ENCODE peak calls at places on chromosomes 5 and 9, in nine cellular contexts. One of them, this sample, is unnamed.

GRCh38 chr5:149937610-149938009 is 7.0 kb downstream of the PDE6A start:
- DNase-seq in RWPE1: peak; percentile 70
- DNase-seq in M059J: peak; percentile 80
- DNase-seq in fibroblast of pulmonary artery: no peak
- DNase-seq in AG10803: no peak
- DNase-seq in psoas muscle: no peak
- DNase-seq in T-helper 1 cell: no peak
- DNase-seq in CD8-positive, alpha-beta memory T cell: no peak
- DNase-seq in activated T-helper 2 cell treated with anti-CD3 and anti-CD28 coated beads, Interferon-gamma antibody, Interleukin-2, Interleukin-4, amounts not matched to agents 10 μg/mL and 5 μg/mL and 100 μg/mL, durations not matched to agents 14 hours and 24 hours and 36 hours: no peak
- DNase-seq in this sample: no peak

GRCh38 chr9:126024581-126025230 is 277.5 kb downstream of the PBX3 start:
- DNase-seq in RWPE1: no peak
- DNase-seq in M059J: no peak
- DNase-seq in fibroblast of pulmonary artery: no peak
- DNase-seq in AG10803: no peak
- DNase-seq in psoas muscle: no peak
- DNase-seq in T-helper 1 cell: no peak
- DNase-seq in CD8-positive, alpha-beta memory T cell: no peak
- DNase-seq in activated T-helper 2 cell treated with anti-CD3 and anti-CD28 coated beads, Interferon-gamma antibody, Interleukin-2, Interleukin-4, amounts not matched to agents 10 μg/mL and 5 μg/mL and 100 μg/mL, durations not matched to agents 14 hours and 24 hours and 36 hours: no peak
- DNase-seq in this sample: no peak

GRCh38 chr5:173743641-173744343 is 127.3 kb upstream of the BOD1 start:
- DNase-seq in RWPE1: no peak
- DNase-seq in M059J: no peak
- DNase-seq in fibroblast of pulmonary artery: no peak
- DNase-seq in AG10803: no peak
- DNase-seq in psoas muscle: no peak
- DNase-seq in T-helper 1 cell: no peak
- DNase-seq in CD8-positive, alpha-beta memory T cell: no peak
- DNase-seq in activated T-helper 2 cell treated with anti-CD3 and anti-CD28 coated beads, Interferon-gamma antibody, Interleukin-2, Interleukin-4, amounts not matched to agents 10 μg/mL and 5 μg/mL and 100 μg/mL, durations not matched to agents 14 hours and 24 hours and 36 hours: no peak
- DNase-seq in this sample: no peak

GRCh38 chr9:133396952-133397351 is 20.8 kb downstream of the STKLD1 start:
- DNase-seq in RWPE1: no peak
- DNase-seq in M059J: peak; percentile 54
- DNase-seq in fibroblast of pulmonary artery: peak; percentile 21
- DNase-seq in AG10803: no peak
- DNase-seq in psoas muscle: no peak
- DNase-seq in T-helper 1 cell: no peak
- DNase-seq in CD8-positive, alpha-beta memory T cell: no peak
- DNase-seq in activated T-helper 2 cell treated with anti-CD3 and anti-CD28 coated beads, Interferon-gamma antibody, Interleukin-2, Interleukin-4, amounts not matched to agents 10 μg/mL and 5 μg/mL and 100 μg/mL, durations not matched to agents 14 hours and 24 hours and 36 hours: no peak
- DNase-seq in this sample: no peak

GRCh38 chr5:59133801-59134261 is 551.0 kb downstream of the RAB3C start:
- DNase-seq in RWPE1: peak; percentile 17
- DNase-seq in M059J: peak; percentile 77
- DNase-seq in fibroblast of pulmonary artery: peak; percentile 80
- DNase-seq in AG10803: peak; percentile 91
- DNase-seq in psoas muscle: no peak
- DNase-seq in T-helper 1 cell: no peak
- DNase-seq in CD8-positive, alpha-beta memory T cell: no peak
- DNase-seq in activated T-helper 2 cell treated with anti-CD3 and anti-CD28 coated beads, Interferon-gamma antibody, Interleukin-2, Interleukin-4, amounts not matched to agents 10 μg/mL and 5 μg/mL and 100 μg/mL, durations not matched to agents 14 hours and 24 hours and 36 hours: no peak
- DNase-seq in this sample: no peak

GRCh38 chr5:109865636-109866035 is 175.9 kb downstream of the MAN2A1 start:
- DNase-seq in RWPE1: peak; percentile 15
- DNase-seq in M059J: peak; percentile 98
- DNase-seq in fibroblast of pulmonary artery: peak; percentile 97
- DNase-seq in AG10803: peak; percentile 82
- DNase-seq in psoas muscle: no peak
- DNase-seq in T-helper 1 cell: no peak
- DNase-seq in CD8-positive, alpha-beta memory T cell: no peak
- DNase-seq in activated T-helper 2 cell treated with anti-CD3 and anti-CD28 coated beads, Interferon-gamma antibody, Interleukin-2, Interleukin-4, amounts not matched to agents 10 μg/mL and 5 μg/mL and 100 μg/mL, durations not matched to agents 14 hours and 24 hours and 36 hours: no peak
- DNase-seq in this sample: no peak

GRCh38 chr9:135570456-135570855 is 8.9 kb downstream of the PAEP start:
- DNase-seq in RWPE1: no peak
- DNase-seq in M059J: no peak
- DNase-seq in fibroblast of pulmonary artery: no peak
- DNase-seq in AG10803: no peak
- DNase-seq in psoas muscle: no peak
- DNase-seq in T-helper 1 cell: no peak
- DNase-seq in CD8-positive, alpha-beta memory T cell: no peak
- DNase-seq in activated T-helper 2 cell treated with anti-CD3 and anti-CD28 coated beads, Interferon-gamma antibody, Interleukin-2, Interleukin-4, amounts not matched to agents 10 μg/mL and 5 μg/mL and 100 μg/mL, durations not matched to agents 14 hours and 24 hours and 36 hours: no peak
- DNase-seq in this sample: no peak

GRCh38 chr9:114108016-114108833 is 9.1 kb upstream of the KIF12 start:
- DNase-seq in RWPE1: peak; percentile 94
- DNase-seq in M059J: peak; percentile 70
- DNase-seq in fibroblast of pulmonary artery: peak; percentile 81
- DNase-seq in AG10803: peak; percentile 73
- DNase-seq in psoas muscle: peak; percentile 71
- DNase-seq in T-helper 1 cell: peak; percentile 49
- DNase-seq in CD8-positive, alpha-beta memory T cell: peak; percentile 19
- DNase-seq in activated T-helper 2 cell treated with anti-CD3 and anti-CD28 coated beads, Interferon-gamma antibody, Interleukin-2, Interleukin-4, amounts not matched to agents 10 μg/mL and 5 μg/mL and 100 μg/mL, durations not matched to agents 14 hours and 24 hours and 36 hours: peak; percentile 36
- DNase-seq in this sample: peak; percentile 82

GRCh38 chr9:4167040-4167671 is 132.7 kb downstream of the GLIS3 start:
- DNase-seq in RWPE1: peak; percentile 27
- DNase-seq in M059J: no peak
- DNase-seq in fibroblast of pulmonary artery: peak; percentile 95
- DNase-seq in AG10803: peak; percentile 86
- DNase-seq in psoas muscle: no peak
- DNase-seq in T-helper 1 cell: no peak
- DNase-seq in CD8-positive, alpha-beta memory T cell: no peak
- DNase-seq in activated T-helper 2 cell treated with anti-CD3 and anti-CD28 coated beads, Interferon-gamma antibody, Interleukin-2, Interleukin-4, amounts not matched to agents 10 μg/mL and 5 μg/mL and 100 μg/mL, durations not matched to agents 14 hours and 24 hours and 36 hours: no peak
- DNase-seq in this sample: no peak

GRCh38 chr5:169548315-169548714 is 35.3 kb upstream of the SPDL1 start:
- DNase-seq in RWPE1: peak; percentile 60
- DNase-seq in M059J: peak; percentile 56
- DNase-seq in fibroblast of pulmonary artery: peak; percentile 71
- DNase-seq in AG10803: peak; percentile 72
- DNase-seq in psoas muscle: no peak
- DNase-seq in T-helper 1 cell: no peak
- DNase-seq in CD8-positive, alpha-beta memory T cell: no peak
- DNase-seq in activated T-helper 2 cell treated with anti-CD3 and anti-CD28 coated beads, Interferon-gamma antibody, Interleukin-2, Interleukin-4, amounts not matched to agents 10 μg/mL and 5 μg/mL and 100 μg/mL, durations not matched to agents 14 hours and 24 hours and 36 hours: no peak
- DNase-seq in this sample: no peak

GRCh38 chr5:27325513-27325912 is 287.1 kb upstream of the CDH9 start:
- DNase-seq in RWPE1: no peak
- DNase-seq in M059J: peak; percentile 85
- DNase-seq in fibroblast of pulmonary artery: peak; percentile 2
- DNase-seq in AG10803: no peak
- DNase-seq in psoas muscle: no peak
- DNase-seq in T-helper 1 cell: no peak
- DNase-seq in CD8-positive, alpha-beta memory T cell: no peak
- DNase-seq in activated T-helper 2 cell treated with anti-CD3 and anti-CD28 coated beads, Interferon-gamma antibody, Interleukin-2, Interleukin-4, amounts not matched to agents 10 μg/mL and 5 μg/mL and 100 μg/mL, durations not matched to agents 14 hours and 24 hours and 36 hours: no peak
- DNase-seq in this sample: no peak

GRCh38 chr5:164237531-164237930 is 732.1 kb downstream of the MAT2B start:
- DNase-seq in RWPE1: no peak
- DNase-seq in M059J: no peak
- DNase-seq in fibroblast of pulmonary artery: peak; percentile 17
- DNase-seq in AG10803: no peak
- DNase-seq in psoas muscle: no peak
- DNase-seq in T-helper 1 cell: no peak
- DNase-seq in CD8-positive, alpha-beta memory T cell: no peak
- DNase-seq in activated T-helper 2 cell treated with anti-CD3 and anti-CD28 coated beads, Interferon-gamma antibody, Interleukin-2, Interleukin-4, amounts not matched to agents 10 μg/mL and 5 μg/mL and 100 μg/mL, durations not matched to agents 14 hours and 24 hours and 36 hours: no peak
- DNase-seq in this sample: no peak

GRCh38 chr5:99449786-99450185 is 521.0 kb upstream of the CHD1 start:
- DNase-seq in RWPE1: no peak
- DNase-seq in M059J: peak; percentile 5
- DNase-seq in fibroblast of pulmonary artery: no peak
- DNase-seq in AG10803: no peak
- DNase-seq in psoas muscle: no peak
- DNase-seq in T-helper 1 cell: no peak
- DNase-seq in CD8-positive, alpha-beta memory T cell: no peak
- DNase-seq in activated T-helper 2 cell treated with anti-CD3 and anti-CD28 coated beads, Interferon-gamma antibody, Interleukin-2, Interleukin-4, amounts not matched to agents 10 μg/mL and 5 μg/mL and 100 μg/mL, durations not matched to agents 14 hours and 24 hours and 36 hours: no peak
- DNase-seq in this sample: no peak

GRCh38 chr5:142686210-142686734 is 382 bp upstream of the FGF1 start:
- DNase-seq in RWPE1: peak; percentile 58
- DNase-seq in M059J: peak; percentile 82
- DNase-seq in fibroblast of pulmonary artery: no peak
- DNase-seq in AG10803: peak; percentile 31
- DNase-seq in psoas muscle: no peak
- DNase-seq in T-helper 1 cell: no peak
- DNase-seq in CD8-positive, alpha-beta memory T cell: no peak
- DNase-seq in activated T-helper 2 cell treated with anti-CD3 and anti-CD28 coated beads, Interferon-gamma antibody, Interleukin-2, Interleukin-4, amounts not matched to agents 10 μg/mL and 5 μg/mL and 100 μg/mL, durations not matched to agents 14 hours and 24 hours and 36 hours: no peak
- DNase-seq in this sample: no peak

GRCh38 chr5:179421156-179421895 is 76.1 kb upstream of the ADAMTS2 start:
- DNase-seq in RWPE1: peak; percentile 61
- DNase-seq in M059J: peak; percentile 6
- DNase-seq in fibroblast of pulmonary artery: no peak
- DNase-seq in AG10803: no peak
- DNase-seq in psoas muscle: no peak
- DNase-seq in T-helper 1 cell: no peak
- DNase-seq in CD8-positive, alpha-beta memory T cell: no peak
- DNase-seq in activated T-helper 2 cell treated with anti-CD3 and anti-CD28 coated beads, Interferon-gamma antibody, Interleukin-2, Interleukin-4, amounts not matched to agents 10 μg/mL and 5 μg/mL and 100 μg/mL, durations not matched to agents 14 hours and 24 hours and 36 hours: no peak
- DNase-seq in this sample: no peak

GRCh38 chr9:127783111-127783621 is 2.7 kb upstream of the CDK9 start:
- DNase-seq in RWPE1: no peak
- DNase-seq in M059J: no peak
- DNase-seq in fibroblast of pulmonary artery: no peak
- DNase-seq in AG10803: no peak
- DNase-seq in psoas muscle: peak; percentile 56
- DNase-seq in T-helper 1 cell: peak; percentile 93
- DNase-seq in CD8-positive, alpha-beta memory T cell: peak; percentile 74
- DNase-seq in activated T-helper 2 cell treated with anti-CD3 and anti-CD28 coated beads, Interferon-gamma antibody, Interleukin-2, Interleukin-4, amounts not matched to agents 10 μg/mL and 5 μg/mL and 100 μg/mL, durations not matched to agents 14 hours and 24 hours and 36 hours: peak; percentile 76
- DNase-seq in this sample: peak; percentile 58

GRCh38 chr5:122153230-122153629 is 23.9 kb downstream of the ZNF474 start:
- DNase-seq in RWPE1: peak; percentile 30
- DNase-seq in M059J: peak; percentile 83
- DNase-seq in fibroblast of pulmonary artery: peak; percentile 52
- DNase-seq in AG10803: peak; percentile 95
- DNase-seq in psoas muscle: no peak
- DNase-seq in T-helper 1 cell: no peak
- DNase-seq in CD8-positive, alpha-beta memory T cell: no peak
- DNase-seq in activated T-helper 2 cell treated with anti-CD3 and anti-CD28 coated beads, Interferon-gamma antibody, Interleukin-2, Interleukin-4, amounts not matched to agents 10 μg/mL and 5 μg/mL and 100 μg/mL, durations not matched to agents 14 hours and 24 hours and 36 hours: no peak
- DNase-seq in this sample: no peak

GRCh38 chr9:133227242-133227860 is 18.3 kb upstream of the OBP2B start:
- DNase-seq in RWPE1: no peak
- DNase-seq in M059J: no peak
- DNase-seq in fibroblast of pulmonary artery: no peak
- DNase-seq in AG10803: no peak
- DNase-seq in psoas muscle: no peak
- DNase-seq in T-helper 1 cell: no peak
- DNase-seq in CD8-positive, alpha-beta memory T cell: no peak
- DNase-seq in activated T-helper 2 cell treated with anti-CD3 and anti-CD28 coated beads, Interferon-gamma antibody, Interleukin-2, Interleukin-4, amounts not matched to agents 10 μg/mL and 5 μg/mL and 100 μg/mL, durations not matched to agents 14 hours and 24 hours and 36 hours: no peak
- DNase-seq in this sample: no peak

GRCh38 chr9:137275203-137275936 is 2.2 kb upstream of the TOR4A start:
- DNase-seq in RWPE1: no peak
- DNase-seq in M059J: no peak
- DNase-seq in fibroblast of pulmonary artery: no peak
- DNase-seq in AG10803: no peak
- DNase-seq in psoas muscle: no peak
- DNase-seq in T-helper 1 cell: no peak
- DNase-seq in CD8-positive, alpha-beta memory T cell: no peak
- DNase-seq in activated T-helper 2 cell treated with anti-CD3 and anti-CD28 coated beads, Interferon-gamma antibody, Interleukin-2, Interleukin-4, amounts not matched to agents 10 μg/mL and 5 μg/mL and 100 μg/mL, durations not matched to agents 14 hours and 24 hours and 36 hours: no peak
- DNase-seq in this sample: no peak

GRCh38 chr9:124259273-124260078 is 1.7 kb downstream of the NEK6 start:
- DNase-seq in RWPE1: peak; percentile 93
- DNase-seq in M059J: peak; percentile 94
- DNase-seq in fibroblast of pulmonary artery: peak; percentile 91
- DNase-seq in AG10803: peak; percentile 90
- DNase-seq in psoas muscle: peak; percentile 79
- DNase-seq in T-helper 1 cell: no peak
- DNase-seq in CD8-positive, alpha-beta memory T cell: no peak
- DNase-seq in activated T-helper 2 cell treated with anti-CD3 and anti-CD28 coated beads, Interferon-gamma antibody, Interleukin-2, Interleukin-4, amounts not matched to agents 10 μg/mL and 5 μg/mL and 100 μg/mL, durations not matched to agents 14 hours and 24 hours and 36 hours: no peak
- DNase-seq in this sample: peak; percentile 85

GRCh38 chr9:21317956-21318923 is 13.1 kb upstream of the IFNA5 start:
- DNase-seq in RWPE1: peak; percentile 39
- DNase-seq in M059J: peak; percentile 54
- DNase-seq in fibroblast of pulmonary artery: peak; percentile 67
- DNase-seq in AG10803: peak; percentile 49
- DNase-seq in psoas muscle: no peak
- DNase-seq in T-helper 1 cell: peak; percentile 35
- DNase-seq in CD8-positive, alpha-beta memory T cell: peak; percentile 28
- DNase-seq in activated T-helper 2 cell treated with anti-CD3 and anti-CD28 coated beads, Interferon-gamma antibody, Interleukin-2, Interleukin-4, amounts not matched to agents 10 μg/mL and 5 μg/mL and 100 μg/mL, durations not matched to agents 14 hours and 24 hours and 36 hours: no peak
- DNase-seq in this sample: peak; percentile 28

GRCh38 chr9:37036237-37037136 is 2.4 kb upstream of the PAX5 start:
- DNase-seq in RWPE1: no peak
- DNase-seq in M059J: peak; percentile 63
- DNase-seq in fibroblast of pulmonary artery: peak; percentile 33
- DNase-seq in AG10803: peak; percentile 13
- DNase-seq in psoas muscle: no peak
- DNase-seq in T-helper 1 cell: peak; percentile 48
- DNase-seq in CD8-positive, alpha-beta memory T cell: peak; percentile 45
- DNase-seq in activated T-helper 2 cell treated with anti-CD3 and anti-CD28 coated beads, Interferon-gamma antibody, Interleukin-2, Interleukin-4, amounts not matched to agents 10 μg/mL and 5 μg/mL and 100 μg/mL, durations not matched to agents 14 hours and 24 hours and 36 hours: peak; percentile 40
- DNase-seq in this sample: peak; percentile 46

GRCh38 chr5:173472784-173473278 is 143.6 kb downstream of the BOD1 start:
- DNase-seq in RWPE1: no peak
- DNase-seq in M059J: no peak
- DNase-seq in fibroblast of pulmonary artery: peak; percentile 70
- DNase-seq in AG10803: peak; percentile 91
- DNase-seq in psoas muscle: peak; percentile 37
- DNase-seq in T-helper 1 cell: no peak
- DNase-seq in CD8-positive, alpha-beta memory T cell: no peak
- DNase-seq in activated T-helper 2 cell treated with anti-CD3 and anti-CD28 coated beads, Interferon-gamma antibody, Interleukin-2, Interleukin-4, amounts not matched to agents 10 μg/mL and 5 μg/mL and 100 μg/mL, durations not matched to agents 14 hours and 24 hours and 36 hours: no peak
- DNase-seq in this sample: peak; percentile 48

GRCh38 chr9:114501786-114502682 is 3.2 kb downstream of the WHRN start:
- DNase-seq in RWPE1: peak; percentile 75
- DNase-seq in M059J: peak; percentile 95
- DNase-seq in fibroblast of pulmonary artery: no peak
- DNase-seq in AG10803: peak; percentile 18
- DNase-seq in psoas muscle: no peak
- DNase-seq in T-helper 1 cell: no peak
- DNase-seq in CD8-positive, alpha-beta memory T cell: no peak
- DNase-seq in activated T-helper 2 cell treated with anti-CD3 and anti-CD28 coated beads, Interferon-gamma antibody, Interleukin-2, Interleukin-4, amounts not matched to agents 10 μg/mL and 5 μg/mL and 100 μg/mL, durations not matched to agents 14 hours and 24 hours and 36 hours: no peak
- DNase-seq in this sample: no peak

GRCh38 chr5:101517795-101518194 is 614.7 kb upstream of the ST8SIA4 start:
- DNase-seq in RWPE1: no peak
- DNase-seq in M059J: no peak
- DNase-seq in fibroblast of pulmonary artery: no peak
- DNase-seq in AG10803: no peak
- DNase-seq in psoas muscle: no peak
- DNase-seq in T-helper 1 cell: no peak
- DNase-seq in CD8-positive, alpha-beta memory T cell: no peak
- DNase-seq in activated T-helper 2 cell treated with anti-CD3 and anti-CD28 coated beads, Interferon-gamma antibody, Interleukin-2, Interleukin-4, amounts not matched to agents 10 μg/mL and 5 μg/mL and 100 μg/mL, durations not matched to agents 14 hours and 24 hours and 36 hours: no peak
- DNase-seq in this sample: no peak

GRCh38 chr5:151678146-151678545 is 8.6 kb downstream of the SPARC start:
- DNase-seq in RWPE1: no peak
- DNase-seq in M059J: no peak
- DNase-seq in fibroblast of pulmonary artery: no peak
- DNase-seq in AG10803: peak; percentile 82
- DNase-seq in psoas muscle: no peak
- DNase-seq in T-helper 1 cell: no peak
- DNase-seq in CD8-positive, alpha-beta memory T cell: no peak
- DNase-seq in activated T-helper 2 cell treated with anti-CD3 and anti-CD28 coated beads, Interferon-gamma antibody, Interleukin-2, Interleukin-4, amounts not matched to agents 10 μg/mL and 5 μg/mL and 100 μg/mL, durations not matched to agents 14 hours and 24 hours and 36 hours: no peak
- DNase-seq in this sample: no peak

GRCh38 chr9:115015018-115015635 is 84.7 kb upstream of the TNFSF8 start:
- DNase-seq in RWPE1: peak; percentile 86
- DNase-seq in M059J: peak; percentile 67
- DNase-seq in fibroblast of pulmonary artery: peak; percentile 77
- DNase-seq in AG10803: peak; percentile 69
- DNase-seq in psoas muscle: no peak
- DNase-seq in T-helper 1 cell: no peak
- DNase-seq in CD8-positive, alpha-beta memory T cell: no peak
- DNase-seq in activated T-helper 2 cell treated with anti-CD3 and anti-CD28 coated beads, Interferon-gamma antibody, Interleukin-2, Interleukin-4, amounts not matched to agents 10 μg/mL and 5 μg/mL and 100 μg/mL, durations not matched to agents 14 hours and 24 hours and 36 hours: no peak
- DNase-seq in this sample: no peak

GRCh38 chr9:19229725-19230355 is 653 bp upstream of the DENND4C start:
- DNase-seq in RWPE1: peak; percentile 57
- DNase-seq in M059J: peak; percentile 73
- DNase-seq in fibroblast of pulmonary artery: no peak
- DNase-seq in AG10803: no peak
- DNase-seq in psoas muscle: no peak
- DNase-seq in T-helper 1 cell: peak; percentile 69
- DNase-seq in CD8-positive, alpha-beta memory T cell: peak; percentile 71
- DNase-seq in activated T-helper 2 cell treated with anti-CD3 and anti-CD28 coated beads, Interferon-gamma antibody, Interleukin-2, Interleukin-4, amounts not matched to agents 10 μg/mL and 5 μg/mL and 100 μg/mL, durations not matched to agents 14 hours and 24 hours and 36 hours: peak; percentile 58
- DNase-seq in this sample: peak; percentile 61

GRCh38 chr9:108235599-108235998 is 620.2 kb downstream of the ACTL7B start:
- DNase-seq in RWPE1: no peak
- DNase-seq in M059J: peak; percentile 6
- DNase-seq in fibroblast of pulmonary artery: no peak
- DNase-seq in AG10803: no peak
- DNase-seq in psoas muscle: no peak
- DNase-seq in T-helper 1 cell: no peak
- DNase-seq in CD8-positive, alpha-beta memory T cell: no peak
- DNase-seq in activated T-helper 2 cell treated with anti-CD3 and anti-CD28 coated beads, Interferon-gamma antibody, Interleukin-2, Interleukin-4, amounts not matched to agents 10 μg/mL and 5 μg/mL and 100 μg/mL, durations not matched to agents 14 hours and 24 hours and 36 hours: no peak
- DNase-seq in this sample: no peak

GRCh38 chr5:59066367-59067163 is 483.7 kb downstream of the RAB3C start:
- DNase-seq in RWPE1: no peak
- DNase-seq in M059J: peak; percentile 38
- DNase-seq in fibroblast of pulmonary artery: peak; percentile 72
- DNase-seq in AG10803: peak; percentile 78
- DNase-seq in psoas muscle: peak; percentile 16
- DNase-seq in T-helper 1 cell: no peak
- DNase-seq in CD8-positive, alpha-beta memory T cell: no peak
- DNase-seq in activated T-helper 2 cell treated with anti-CD3 and anti-CD28 coated beads, Interferon-gamma antibody, Interleukin-2, Interleukin-4, amounts not matched to agents 10 μg/mL and 5 μg/mL and 100 μg/mL, durations not matched to agents 14 hours and 24 hours and 36 hours: no peak
- DNase-seq in this sample: no peak

GRCh38 chr5:37751227-37751626 is 88.6 kb downstream of the GDNF start:
- DNase-seq in RWPE1: no peak
- DNase-seq in M059J: peak; percentile 46
- DNase-seq in fibroblast of pulmonary artery: no peak
- DNase-seq in AG10803: peak; percentile 44
- DNase-seq in psoas muscle: no peak
- DNase-seq in T-helper 1 cell: no peak
- DNase-seq in CD8-positive, alpha-beta memory T cell: no peak
- DNase-seq in activated T-helper 2 cell treated with anti-CD3 and anti-CD28 coated beads, Interferon-gamma antibody, Interleukin-2, Interleukin-4, amounts not matched to agents 10 μg/mL and 5 μg/mL and 100 μg/mL, durations not matched to agents 14 hours and 24 hours and 36 hours: no peak
- DNase-seq in this sample: no peak

This sample was measured in left cardiac atrium.